ENCODE peak calls at places on chromosomes 5 and 9, in ten cellular contexts. T, F, E, S, H, B, V, R, X and Z are unnamed samples.

GRCh38 chr5:175393922-175394321 is 50.1 kb downstream of the DRD1 start:
- DNase-seq in T (no peak), E (no peak), X (no peak), S (no peak), R (no peak), F (no peak), B (no peak), V (no peak), H (no peak), Z (no peak)

GRCh38 chr5:51378778-51379652 is 4.2 kb upstream of the ISL1 start:
- DNase-seq in X (no peak), T (no peak), S (no peak), V (no peak), B (no peak), E (no peak), H (peak), F (no peak), R (no peak), Z (no peak)

GRCh38 chr5:120388016-120388781 is 75.9 kb upstream of the PRR16 start:
- DNase-seq in H (no peak), V (no peak), T (no peak), X (no peak), E (no peak), S (no peak), R (no peak), F (no peak), B (no peak), Z (no peak)

GRCh38 chr5:7592910-7593309 is 197.0 kb downstream of the ADCY2 start:
- DNase-seq in X (no peak), S (no peak), F (no peak), B (no peak), E (no peak), V (no peak), H (peak), R (peak), T (no peak), Z (no peak)

GRCh38 chr5:132098151-132098594 is 24.6 kb downstream of the CSF2 start:
- DNase-seq in E (no peak), T (no peak), B (no peak), F (no peak), V (no peak), R (no peak), S (no peak), H (no peak), X (no peak), Z (no peak)

GRCh38 chr5:11912-12311 is 80.1 kb upstream of the PLEKHG4B start:
- DNase-seq in V (no peak), X (no peak), R (no peak), H (no peak), T (no peak), S (peak), E (no peak), B (no peak), F (no peak), Z (no peak)

GRCh38 chr9:126217797-126218196 is 108.8 kb upstream of the MVB12B start:
- DNase-seq in R (no peak), X (no peak), V (no peak), H (no peak), B (no peak), T (no peak), F (no peak), E (no peak), S (no peak), Z (no peak)

GRCh38 chr9:26261503-26262330 is 583.5 kb upstream of the TUSC1 start:
- DNase-seq in T (no peak), E (no peak), S (no peak), H (no peak), V (no peak), B (no peak), X (no peak), R (no peak), F (no peak), Z (no peak)

GRCh38 chr5:116923344-116923743 is 348.7 kb upstream of the SEMA6A start:
- DNase-seq in R (peak), F (no peak), V (no peak), S (no peak), H (no peak), X (no peak), E (no peak), T (no peak), B (no peak), Z (no peak)

GRCh38 chr9:128702949-128703615 is 779 bp downstream of the PKN3 start:
- DNase-seq in X (peak), V (no peak), H (no peak), T (peak), R (peak), B (no peak), E (peak), S (peak), F (no peak), Z (peak)

GRCh38 chr5:163458778-163459405 is 1.0 kb downstream of the NUDCD2 start:
- DNase-seq in F (no peak), V (no peak), R (no peak), H (no peak), X (no peak), T (no peak), S (no peak), E (no peak), B (no peak), Z (no peak)

GRCh38 chr9:88451160-88451559 is 62.9 kb downstream of the SPIN1 start:
- DNase-seq in F (no peak), V (no peak), H (no peak), R (no peak), X (no peak), T (no peak), S (no peak), B (no peak), E (no peak), Z (no peak)

GRCh38 chr9:70382046-70382708 is 32.3 kb downstream of the KLF9 start:
- DNase-seq in E (no peak), V (no peak), R (no peak), T (no peak), H (no peak), B (no peak), S (no peak), X (no peak), F (no peak), Z (no peak)

GRCh38 chr5:36573441-36573840 is 33.0 kb upstream of the SLC1A3 start:
- DNase-seq in S (no peak), V (no peak), X (no peak), T (no peak), E (no peak), R (no peak), H (no peak), B (no peak), F (no peak), Z (no peak)

GRCh38 chr5:81183811-81184748 is 49.0 kb upstream of the CKMT2 start:
- DNase-seq in X (no peak), F (no peak), T (peak), E (no peak), S (no peak), R (peak), V (no peak), H (no peak), B (no peak), Z (no peak)

GRCh38 chr5:91245871-91246270 is 137.2 kb downstream of the ARRDC3 start:
- DNase-seq in R (no peak), F (no peak), X (no peak), B (no peak), T (no peak), E (no peak), H (no peak), V (no peak), S (no peak), Z (no peak)

GRCh38 chr5:107670028-107670926 is 460 bp downstream of the EFNA5 start:
- DNase-seq in F (no peak), E (peak), X (peak), T (peak), B (no peak), S (no peak), H (peak), V (no peak), R (peak), Z (peak)

GRCh38 chr5:5304361-5305035 is 118.0 kb upstream of the ICE1 start:
- DNase-seq in B (no peak), S (no peak), X (no peak), R (no peak), T (no peak), V (no peak), H (peak), E (no peak), F (no peak), Z (no peak)

GRCh38 chr9:130143974-130144373 is 28.2 kb upstream of the NCS1 start:
- DNase-seq in F (no peak), H (no peak), E (no peak), T (no peak), R (no peak), X (no peak), S (no peak), V (no peak), B (no peak), Z (peak)

GRCh38 chr9:87862536-87863268 is 20.0 kb upstream of the SPATA31E1 start:
- DNase-seq in S (no peak), H (no peak), X (no peak), B (no peak), E (no peak), F (no peak), R (no peak), V (no peak), T (no peak), Z (no peak)

GRCh38 chr5:153552886-153553285 is 62.4 kb downstream of the GRIA1 start:
- DNase-seq in S (no peak), F (no peak), T (no peak), V (no peak), H (no peak), E (no peak), B (no peak), X (no peak), R (no peak), Z (no peak)

GRCh38 chr9:80320480-80320879 is 748.7 kb downstream of the TLE4 start:
- DNase-seq in R (no peak), H (no peak), V (no peak), E (no peak), T (no peak), X (no peak), S (no peak), B (no peak), F (no peak), Z (no peak)

GRCh38 chr5:7018144-7018543 is 304.9 kb downstream of the TENT4A start:
- DNase-seq in R (no peak), X (no peak), F (no peak), B (no peak), S (no peak), E (no peak), H (no peak), T (no peak), V (peak), Z (no peak)

GRCh38 chr5:107639990-107640389 is 30.7 kb downstream of the EFNA5 start:
- DNase-seq in B (no peak), E (no peak), V (no peak), S (no peak), F (no peak), T (no peak), R (no peak), X (no peak), H (no peak), Z (no peak)

GRCh38 chr5:178221857-178222256 is 10.7 kb downstream of the PHYKPL start:
- DNase-seq in S (no peak), R (no peak), B (no peak), H (no peak), F (no peak), X (no peak), V (no peak), T (no peak), E (no peak), Z (no peak)

GRCh38 chr5:118882666-118883065 is 105.7 kb downstream of the DTWD2 start:
- DNase-seq in T (no peak), V (no peak), R (no peak), E (no peak), X (no peak), H (no peak), S (no peak), F (no peak), B (no peak), Z (no peak)

GRCh38 chr5:74199436-74200210 is 440.9 kb downstream of the ENC1 start:
- DNase-seq in B (no peak), E (no peak), R (no peak), V (no peak), X (no peak), T (peak), H (no peak), S (no peak), F (no peak), Z (no peak)

GRCh38 chr9:114501786-114502682 is 3.2 kb downstream of the WHRN start:
- DNase-seq in V (no peak), R (peak), B (no peak), X (no peak), S (no peak), H (no peak), T (peak), F (no peak), E (peak), Z (no peak)

GRCh38 chr5:11797132-11797531 is 107.1 kb downstream of the CTNND2 start:
- DNase-seq in X (no peak), V (peak), R (no peak), B (no peak), H (no peak), S (peak), T (peak), F (no peak), E (peak), Z (peak)

GRCh38 chr5:126484248-126484647 is 61.0 kb downstream of the GRAMD2B start:
- DNase-seq in V (no peak), F (no peak), E (no peak), H (no peak), T (no peak), R (no peak), X (no peak), B (no peak), S (no peak), Z (no peak)

GRCh38 chr5:78547731-78548189 is 100.8 kb downstream of the LHFPL2 start:
- DNase-seq in V (peak), F (no peak), S (peak), B (peak), E (peak), H (no peak), X (no peak), T (no peak), R (no peak), Z (peak)

GRCh38 chr9:122265265-122265900 is 701 bp downstream of the MRRF start:
- DNase-seq in H (no peak), X (no peak), B (no peak), R (no peak), T (peak), F (peak), V (no peak), E (no peak), S (no peak), Z (no peak)

GRCh38 chr9:14661421-14662059 is 31.7 kb downstream of the ZDHHC21 start:
- DNase-seq in X (no peak), H (no peak), F (no peak), T (peak), B (no peak), V (no peak), S (no peak), E (no peak), R (no peak), Z (no peak)

GRCh38 chr9:114002986-114003740 is 74.9 kb downstream of the AMBP start:
- DNase-seq in S (no peak), X (no peak), T (no peak), B (no peak), F (no peak), R (no peak), H (peak), V (no peak), E (peak), Z (no peak)

GRCh38 chr9:84922051-84922450 is 252.5 kb downstream of the NTRK2 start:
- DNase-seq in S (no peak), H (no peak), B (no peak), T (no peak), E (no peak), R (no peak), F (no peak), V (no peak), X (no peak), Z (no peak)

GRCh38 chr5:131022811-131023210 is 142.2 kb downstream of the HINT1 start:
- DNase-seq in R (no peak), E (no peak), T (no peak), B (no peak), V (no peak), H (no peak), S (no peak), F (no peak), X (no peak), Z (no peak)